ENCODE peak calls at places on chromosome 6, in seven cellular contexts. P, Z, C, W, O, E and Y are unnamed samples.

GRCh38 chr6:32785781-32786533 is 22.6 kb upstream of the HLA-DQB2 start:
- DNase-seq in P (peak), Z (peak), C (peak), W (peak), O (peak), E (no peak), Y (peak)

GRCh38 chr6:168341280-168341679 is 21.7 kb upstream of the DACT2 start:
- DNase-seq in P (no peak), Z (no peak), C (no peak), W (no peak), O (no peak), E (no peak), Y (no peak)

GRCh38 chr6:133170602-133171001 is 70.6 kb upstream of the EYA4 start:
- DNase-seq in P (no peak), Z (no peak), C (no peak), W (no peak), O (no peak), E (no peak), Y (no peak)

GRCh38 chr6:55758156-55758942 is 117.0 kb downstream of the BMP5 start:
- DNase-seq in P (no peak), Z (peak), C (no peak), W (peak), O (peak), E (peak), Y (peak)

GRCh38 chr6:161583561-161583960 is 309.7 kb upstream of the AGPAT4 start:
- DNase-seq in P (no peak), Z (no peak), C (no peak), W (no peak), O (no peak), E (no peak), Y (no peak)

GRCh38 chr6:88459224-88459623 is 293.1 kb upstream of the CNR1 start:
- DNase-seq in P (no peak), Z (no peak), C (no peak), W (no peak), O (no peak), E (no peak), Y (no peak)

GRCh38 chr6:56999049-56999448 is 44.1 kb downstream of the BEND6 start:
- DNase-seq in P (no peak), Z (no peak), C (no peak), W (no peak), O (no peak), E (no peak), Y (no peak)

GRCh38 chr6:5567352-5567751 is 306.0 kb downstream of the FARS2 start:
- DNase-seq in P (no peak), Z (no peak), C (peak), W (no peak), O (no peak), E (no peak), Y (no peak)

GRCh38 chr6:48844696-48845095 is 618.4 kb downstream of the MMUT start:
- DNase-seq in P (no peak), Z (no peak), C (no peak), W (no peak), O (no peak), E (no peak), Y (no peak)

GRCh38 chr6:137866200-137866913 is 702 bp upstream of the TNFAIP3 start:
- DNase-seq in P (no peak), Z (no peak), C (no peak), W (no peak), O (peak), E (no peak), Y (peak)

GRCh38 chr6:7148100-7148822 is 40.5 kb downstream of the RREB1 start:
- DNase-seq in P (no peak), Z (peak), C (no peak), W (peak), O (peak), E (peak), Y (no peak)

GRCh38 chr6:148037496-148037895 is 305.1 kb upstream of the SASH1 start:
- DNase-seq in P (no peak), Z (peak), C (no peak), W (no peak), O (peak), E (no peak), Y (no peak)

GRCh38 chr6:45474376-45474775 is 96.6 kb upstream of the SUPT3H start:
- DNase-seq in P (no peak), Z (peak), C (no peak), W (no peak), O (no peak), E (no peak), Y (no peak)

GRCh38 chr6:23091795-23092194 is 522.4 kb downstream of the HDGFL1 start:
- DNase-seq in P (no peak), Z (no peak), C (no peak), W (peak), O (no peak), E (no peak), Y (no peak)

GRCh38 chr6:8082954-8083858 is 19.0 kb upstream of the BLOC1S5 start:
- DNase-seq in P (no peak), Z (peak), C (no peak), W (peak), O (peak), E (peak), Y (peak)

GRCh38 chr6:158999154-158999668 is 791 bp downstream of the RSPH3 start:
- DNase-seq in P (no peak), Z (no peak), C (no peak), W (no peak), O (no peak), E (no peak), Y (peak)

GRCh38 chr6:160931378-160932343 is 59.9 kb upstream of the MAP3K4 start:
- DNase-seq in P (no peak), Z (peak), C (no peak), W (peak), O (no peak), E (no peak), Y (no peak)

GRCh38 chr6:29696147-29697129 is 15.5 kb upstream of the ZFP57 start:
- DNase-seq in P (peak), Z (no peak), C (peak), W (no peak), O (peak), E (no peak), Y (peak)

GRCh38 chr6:47854996-47855395 is 73.2 kb downstream of the OPN5 start:
- DNase-seq in P (no peak), Z (no peak), C (no peak), W (no peak), O (no peak), E (no peak), Y (no peak)

GRCh38 chr6:48229849-48230248 is 118.9 kb upstream of the PTCHD4 start:
- DNase-seq in P (no peak), Z (peak), C (no peak), W (no peak), O (no peak), E (no peak), Y (no peak)

GRCh38 chr6:69019832-69020231 is 384.8 kb downstream of the ADGRB3 start:
- DNase-seq in P (no peak), Z (peak), C (no peak), W (peak), O (peak), E (no peak), Y (no peak)

GRCh38 chr6:4114123-4114522 is 21.3 kb downstream of the ECI2 start:
- DNase-seq in P (no peak), Z (peak), C (no peak), W (no peak), O (no peak), E (no peak), Y (no peak)

GRCh38 chr6:158797331-158798202 is 21.6 kb downstream of the EZR start:
- DNase-seq in P (no peak), Z (peak), C (no peak), W (peak), O (no peak), E (no peak), Y (no peak)

GRCh38 chr6:122068291-122068769 is 331.1 kb upstream of the HSF2 start:
- DNase-seq in P (no peak), Z (no peak), C (no peak), W (peak), O (no peak), E (no peak), Y (no peak)

GRCh38 chr6:30100585-30101422 is 12.1 kb downstream of the TRIM31 start:
- DNase-seq in P (peak), Z (no peak), C (no peak), W (no peak), O (no peak), E (no peak), Y (no peak)